ENCODE peak calls at places on chromosomes 11 and 22, in five cellular contexts. D, G, I, J and Q are unnamed samples.

GRCh38 chr22:50542416-50542927 is 3.2 kb upstream of the KLHDC7B start:
- DNase-seq in D (no peak), G (no peak), I (peak; percentile 93), J (no peak), Q (no peak)

GRCh38 chr11:19715373-19715772 is 2.7 kb downstream of the NAV2 start:
- DNase-seq in D (no peak), G (no peak), I (no peak), J (no peak), Q (peak; percentile 70)

GRCh38 chr22:47143249-47143938 is 380.9 kb downstream of the TBC1D22A start:
- DNase-seq in D (no peak), G (no peak), I (no peak), J (no peak), Q (no peak)

GRCh38 chr11:9738126-9738525 is 74.2 kb downstream of the SWAP70 start:
- DNase-seq in D (no peak), G (no peak), I (no peak), J (no peak), Q (no peak)

GRCh38 chr22:17101475-17102296 is 16.9 kb downstream of the IL17RA start:
- DNase-seq in D (no peak), G (no peak), I (no peak), J (no peak), Q (no peak)

GRCh38 chr22:29887358-29887757 is 4.4 kb downstream of the MTMR3 start:
- DNase-seq in D (no peak), G (no peak), I (no peak), J (no peak), Q (no peak)

GRCh38 chr11:88515002-88515401 is 177.5 kb upstream of the CTSC start:
- DNase-seq in D (no peak), G (no peak), I (no peak), J (no peak), Q (no peak)

GRCh38 chr11:36391062-36391461 is 95.0 kb downstream of the PRR5L start:
- DNase-seq in D (no peak), G (no peak), I (no peak), J (no peak), Q (no peak)

GRCh38 chr22:30885591-30885990 is 83.0 kb downstream of the MORC2 start:
- DNase-seq in D (no peak), G (no peak), I (no peak), J (no peak), Q (no peak)

GRCh38 chr11:93718057-93718563 is 23.2 kb downstream of the TAF1D start:
- DNase-seq in D (no peak), G (no peak), I (peak; percentile 64), J (peak; percentile 80), Q (no peak)

GRCh38 chr11:132028380-132029240 is 658.2 kb downstream of the NTM start:
- DNase-seq in D (peak; percentile 72), G (peak; percentile 16), I (no peak), J (no peak), Q (no peak)

GRCh38 chr11:2524446-2525165 is 79.8 kb downstream of the KCNQ1 start:
- DNase-seq in D (no peak), G (no peak), I (no peak), J (no peak), Q (no peak)

GRCh38 chr11:17386331-17387084 is 2.0 kb downstream of the KCNJ11 start:
- DNase-seq in D (peak; percentile 73), G (peak; percentile 43), I (no peak), J (peak; percentile 69), Q (peak; percentile 69)

DNA sequence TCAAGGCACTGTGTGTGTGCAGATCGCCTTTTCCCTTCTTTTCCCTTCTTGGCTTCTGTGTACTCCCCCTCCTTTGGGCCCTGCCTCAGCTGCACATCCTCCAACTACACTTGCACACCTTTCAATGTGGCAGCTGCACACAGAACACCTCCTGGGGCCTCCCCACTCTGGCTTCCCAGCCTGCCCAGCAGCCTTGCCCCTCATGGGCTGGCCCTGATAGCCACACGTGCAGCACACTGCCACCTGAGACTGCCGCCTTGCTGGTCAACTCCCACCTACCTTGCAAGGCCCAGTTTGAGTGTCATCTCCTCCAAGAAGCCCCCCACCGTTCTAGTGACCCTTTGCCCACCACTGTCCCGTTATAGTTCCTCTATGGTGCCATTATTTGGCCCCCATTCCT is 77.3 kb upstream of the ARFGAP3 start:
- DNase-seq in D (no peak), G (no peak), I (no peak), J (no peak), Q (no peak)
- H3K4me2 ChIP-seq in D (no peak overlapping the region), G (no peak overlapping the region), I (peak overlapping the region; percentile 98), J (no peak overlapping the region), Q (peak overlapping the region; percentile 73)

GRCh38 chr11:112975493-112975892 is 14.3 kb downstream of the NCAM1 start:
- DNase-seq in D (no peak), G (no peak), I (no peak), J (no peak), Q (no peak)

GRCh38 chr11:112972399-112973115 is 11.3 kb downstream of the NCAM1 start:
- DNase-seq in D (no peak), G (no peak), I (no peak), J (no peak), Q (no peak)

DNA sequence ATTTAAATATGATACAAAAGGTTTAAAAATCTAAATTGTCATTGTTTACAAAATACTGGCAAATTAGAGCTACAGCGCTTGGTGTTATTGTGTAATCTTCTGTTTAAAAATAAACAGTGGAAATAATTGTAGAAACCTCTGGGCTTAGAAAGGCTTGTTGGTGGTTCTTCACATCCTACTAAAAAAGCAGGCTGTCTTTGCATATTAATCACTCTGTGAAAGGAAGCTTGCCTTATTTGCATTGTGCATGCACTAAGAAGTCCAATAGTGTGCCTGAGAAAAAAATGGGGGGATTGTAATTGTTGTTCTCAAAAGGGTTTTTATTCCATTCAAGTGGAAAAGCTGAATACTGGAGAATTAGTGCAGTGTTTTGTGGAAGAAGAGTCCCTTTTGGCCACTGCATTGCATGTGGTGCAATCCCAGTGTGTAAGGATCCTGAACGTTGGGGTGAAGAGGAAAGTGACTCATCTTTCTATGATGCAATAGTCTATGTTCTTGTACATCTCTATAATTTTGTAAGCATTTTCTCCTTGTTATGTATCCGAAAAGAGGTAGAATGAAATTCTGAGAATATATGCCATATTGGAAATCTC is 16.5 kb downstream of the NCAM1 start:
- DNase-seq in D (no peak), G (no peak), I (no peak), J (no peak), Q (no peak)
- TF ChIP-seq JUNB in D (no peak), G (no peak), I (no peak), J (no peak), Q (no peak)

GRCh38 chr11:288328-289144 is at the start of gene PGGHG:
- DNase-seq in D (no peak), G (no peak), I (no peak), J (peak; percentile 96), Q (no peak)
- H3K4me2 ChIP-seq in D (peak within 1 kb of the TSS; percentile 81), G (peak within 1 kb of the TSS; percentile 95), I (peak within 1 kb of the TSS; percentile 99), J (peak within 1 kb of the TSS; percentile 85), Q (peak within 1 kb of the TSS; percentile 100)

GRCh38 chr11:121578216-121579063 is 125.7 kb upstream of the SORL1-AS1 start:
- DNase-seq in D (no peak), G (no peak), I (no peak), J (no peak), Q (no peak)

GRCh38 chr11:121580154-121580553 is 127.4 kb upstream of the SORL1-AS1 start:
- DNase-seq in D (no peak), G (no peak), I (no peak), J (no peak), Q (no peak)

GRCh38 chr11:121581607-121582006 is 128.8 kb upstream of the SORL1-AS1 start:
- DNase-seq in D (no peak), G (no peak), I (no peak), J (no peak), Q (no peak)

GRCh38 chr11:121583825-121584224 is 131.1 kb upstream of the SORL1-AS1 start:
- DNase-seq in D (no peak), G (no peak), I (no peak), J (no peak), Q (no peak)

DNA sequence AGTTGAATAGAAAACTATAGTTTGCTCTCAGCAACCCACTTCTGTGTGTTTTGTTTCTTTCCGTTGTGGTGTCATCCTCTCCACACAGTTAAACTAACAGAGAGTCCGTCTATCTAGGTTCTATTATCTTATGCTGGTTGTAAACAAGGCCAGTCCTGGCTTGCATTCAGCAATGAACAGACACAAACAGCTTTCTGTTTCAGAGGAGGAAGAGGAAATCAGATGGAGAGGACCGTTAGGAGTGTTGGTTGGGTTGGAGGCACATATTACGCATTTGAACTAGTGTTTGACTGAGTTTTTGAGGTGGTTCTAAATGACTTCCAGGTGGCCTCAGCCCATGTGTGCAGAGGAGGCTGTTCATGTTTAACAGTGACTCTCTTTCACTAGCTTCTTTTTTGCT is 129.5 kb upstream of the SORL1-AS1 start:
- DNase-seq in D (no peak), G (peak; percentile 9), I (no peak), J (no peak), Q (no peak)
- TF ChIP-seq JUNB in D (no peak), G (no peak), I (no peak), J (no peak), Q (no peak)

GRCh38 chr11:115974703-115975102 is 470.5 kb upstream of the CADM1 start:
- DNase-seq in D (peak; percentile 21), G (no peak), I (no peak), J (no peak), Q (no peak)
- H3K4me2 ChIP-seq in D (peak overlapping the region; percentile 82), G (no peak overlapping the region), I (no peak overlapping the region), J (no peak overlapping the region), Q (no peak overlapping the region)

DNA sequence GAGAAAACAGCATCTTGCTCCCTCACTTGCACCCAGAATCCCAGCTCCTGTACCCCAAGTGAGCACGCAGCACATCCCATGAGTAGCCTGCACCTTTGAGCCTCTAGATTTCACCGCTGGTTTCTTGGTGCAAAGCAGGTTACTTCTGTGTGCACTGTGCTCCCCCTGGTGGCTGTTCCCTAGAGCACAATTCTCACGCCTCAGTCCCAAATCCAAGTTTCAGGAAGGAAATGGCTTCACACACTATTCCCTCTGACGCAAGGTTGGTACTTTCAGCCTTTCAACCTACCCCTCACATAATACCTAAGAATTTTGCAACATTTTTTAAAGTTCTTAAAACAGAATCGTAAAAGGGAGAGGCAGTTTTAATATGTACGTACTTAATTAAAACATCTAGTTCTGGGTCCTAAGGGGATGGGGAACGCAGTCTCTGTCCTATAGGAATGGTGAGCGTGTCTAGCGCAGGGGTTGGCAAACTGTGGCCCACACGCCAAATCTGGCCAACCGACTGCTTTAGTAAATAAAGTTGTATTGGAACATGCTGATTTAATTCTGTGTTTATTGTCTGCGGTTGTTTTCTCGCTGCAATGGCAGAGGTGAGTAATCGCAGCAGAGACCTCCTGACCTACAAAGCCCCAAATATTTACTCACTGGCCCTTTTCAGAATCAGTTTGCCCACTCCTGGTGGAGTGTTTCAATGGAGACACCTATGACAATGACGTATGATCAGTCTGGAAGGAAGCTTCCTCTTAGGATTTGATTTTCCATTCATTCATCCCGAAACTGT is 27.5 kb downstream of the DHCR7 start:
- DNase-seq in D (peak; percentile 88), G (peak; percentile 48), I (peak; percentile 25), J (peak; percentile 59), Q (peak; percentile 62)
- TF ChIP-seq JUNB in D (no peak), G (no peak), I (no peak), J (no peak), Q (no peak)

GRCh38 chr22:37607010-37607911 is 1.4 kb upstream of the GGA1 start:
- DNase-seq in D (peak; percentile 96), G (peak; percentile 77), I (peak; percentile 49), J (peak; percentile 75), Q (peak; percentile 83)
- H3K4me2 ChIP-seq in D (peak overlapping the region; percentile 83), G (peak overlapping the region; percentile 90), I (peak overlapping the region; percentile 94), J (peak overlapping the region; percentile 84), Q (peak overlapping the region; percentile 90)